ENCODE peak calls at places on chromosomes 12 and 14, in nine cellular contexts. D, F, N, X, I, G, J, B and H are unnamed samples.
A peak's percentile ranks its signal among the peaks of the same experiment; 100 is the strongest.

GRCh38 chr12:75481013-75481705 is 604 bp downstream of the GLIPR1 start:
- DNase-seq in X (no peak), F (peak; percentile 34), D (no peak), I (peak; percentile 40), B (no peak), N (no peak), J (no peak), G (no peak), H (peak; percentile 57)

GRCh38 chr12:4355843-4356327 is 23.6 kb downstream of the FGF23 start:
- DNase-seq in N (peak; percentile 89), F (peak; percentile 18), B (peak; percentile 39), G (peak; percentile 41), D (peak; percentile 26), X (peak; percentile 67), J (peak; percentile 32), I (peak; percentile 49), H (peak; percentile 22)

GRCh38 chr12:62192486-62193250 is 67.5 kb upstream of the USP15 start:
- DNase-seq in I (peak; percentile 86), J (peak; percentile 85), N (peak; percentile 93), G (peak; percentile 48), B (peak; percentile 77), D (peak; percentile 86), F (peak; percentile 88), X (peak; percentile 89), H (peak; percentile 61)

GRCh38 chr12:53466640-53467039 is 14.7 kb downstream of the PCBP2 start:
- DNase-seq in I (no peak), F (no peak), D (no peak), B (no peak), J (no peak), X (no peak), N (no peak), G (no peak), H (no peak)

GRCh38 chr12:122182887-122183587 is at the start of gene LRRC43:
- DNase-seq in F (peak; percentile 64), J (no peak), D (peak; percentile 85), X (peak; percentile 79), N (peak; percentile 85), B (peak; percentile 83), G (no peak), I (no peak), H (no peak)

GRCh38 chr14:101130861-101131260 is 227.3 kb upstream of the RTL1 start:
- DNase-seq in F (no peak), B (peak; percentile 22), D (no peak), X (peak; percentile 2), J (no peak), G (no peak), I (no peak), N (no peak), H (no peak)

GRCh38 chr12:84913151-84913550 is 552 bp upstream of the SLC6A15 start:
- DNase-seq in I (no peak), B (peak; percentile 21), F (no peak), G (no peak), X (peak; percentile 48), N (peak; percentile 61), J (no peak), D (peak; percentile 10), H (no peak)

GRCh38 chr12:90229771-90230170 is 521.1 kb upstream of the ATP2B1 start:
- DNase-seq in F (no peak), G (no peak), N (peak; percentile 68), J (no peak), B (no peak), X (peak; percentile 37), D (no peak), I (no peak), H (no peak)

GRCh38 chr12:6097384-6097783 is 27.1 kb downstream of the VWF start:
- DNase-seq in J (peak; percentile 75), X (no peak), D (no peak), I (no peak), F (peak; percentile 90), N (no peak), G (no peak), B (no peak), H (no peak)

GRCh38 chr12:74111688-74112360 is 425.8 kb upstream of the ATXN7L3B start:
- DNase-seq in B (peak; percentile 1), F (no peak), G (peak; percentile 52), N (peak; percentile 80), J (peak; percentile 58), X (peak; percentile 61), I (no peak), D (peak; percentile 19), H (peak; percentile 11)

GRCh38 chr14:50531595-50532501 is 521 bp downstream of the MAP4K5 start:
- DNase-seq in J (peak; percentile 34), F (peak; percentile 79), X (peak; percentile 79), G (no peak), D (peak; percentile 72), I (peak; percentile 29), B (peak; percentile 82), N (peak; percentile 77), H (peak; percentile 68)

GRCh38 chr12:104610513-104611235 is 153.9 kb downstream of the CHST11 start:
- DNase-seq in D (no peak), G (no peak), J (no peak), I (no peak), F (no peak), N (no peak), B (peak; percentile 31), X (no peak), H (no peak)

GRCh38 chr14:21098134-21098891 is at the start of gene ZNF219:
- DNase-seq in I (no peak), D (peak; percentile 75), N (peak; percentile 93), B (peak; percentile 89), F (peak; percentile 58), X (peak; percentile 92), G (no peak), J (peak; percentile 15), H (peak; percentile 55)

GRCh38 chr12:95949801-95950206 is 6.7 kb downstream of the AMDHD1 start:
- DNase-seq in F (no peak), G (no peak), I (no peak), B (no peak), N (no peak), D (no peak), J (no peak), X (peak; percentile 27), H (no peak)

GRCh38 chr14:91327661-91328312 is 83.3 kb upstream of the GPR68 start:
- DNase-seq in B (no peak), F (no peak), D (no peak), J (no peak), N (no peak), G (no peak), X (no peak), I (no peak), H (no peak)

GRCh38 chr14:91328313-91329050 is 84.0 kb upstream of the GPR68 start:
- DNase-seq in B (no peak), I (no peak), N (no peak), G (no peak), F (no peak), D (no peak), J (no peak), X (no peak), H (no peak)

GRCh38 chr14:91330846-91331245 is 86.3 kb upstream of the GPR68 start:
- DNase-seq in G (no peak), X (no peak), F (no peak), I (no peak), N (no peak), B (no peak), J (no peak), D (no peak), H (no peak)

GRCh38 chr14:91330111-91330696 is 85.7 kb upstream of the GPR68 start:
- DNase-seq in D (no peak), X (no peak), J (no peak), B (no peak), N (no peak), I (no peak), G (no peak), F (no peak), H (no peak)

DNA sequence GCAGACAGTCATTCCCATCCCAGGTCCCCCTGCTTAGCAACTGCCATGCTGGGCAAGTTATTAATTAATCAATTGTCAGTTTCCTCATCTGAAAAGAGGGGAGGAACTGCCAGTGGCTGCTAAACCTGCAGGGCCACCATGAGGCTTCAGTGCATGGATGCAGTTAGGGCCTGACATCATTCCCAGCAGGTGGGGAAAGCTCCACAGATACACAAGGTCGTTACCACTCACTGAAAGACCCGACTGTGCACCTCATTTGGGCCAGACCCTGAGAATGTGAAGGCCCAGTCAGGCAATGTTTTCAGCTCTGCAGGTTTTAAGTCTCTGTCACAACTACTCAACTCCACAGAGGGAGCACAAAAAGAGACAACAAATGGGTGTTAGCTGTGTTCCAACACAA is 85.1 kb upstream of the GPR68 start:
- DNase-seq in D (no peak), N (no peak), B (no peak), J (no peak), X (no peak), G (no peak), F (no peak), I (no peak), H (no peak)
- H3K79me2 ChIP-seq in D (no peaks in the 10 kb centered on the region), N (no peaks in the 10 kb centered on the region), B (no peaks in the 10 kb centered on the region), J (no peaks in the 10 kb centered on the region), X (no peaks in the 10 kb centered on the region), G (no peaks in the 10 kb centered on the region), F (no peaks in the 10 kb centered on the region), I (peaks cover 89% of the 10 kb centered on the region), H (peaks cover 7% of the 10 kb centered on the region)

GRCh38 chr12:19671695-19672094 is 232.4 kb downstream of the AEBP2 start:
- DNase-seq in F (no peak), X (no peak), B (peak; percentile 54), D (no peak), N (no peak), I (no peak), J (no peak), G (no peak), H (no peak)
- TF ChIP-seq EZH2phosphoT487 in F (no peak), X (no peak), B (no peak), D (no peak), N (no peak), I (no peak), J (no peak), G (no peak), H (no peak)

DNA sequence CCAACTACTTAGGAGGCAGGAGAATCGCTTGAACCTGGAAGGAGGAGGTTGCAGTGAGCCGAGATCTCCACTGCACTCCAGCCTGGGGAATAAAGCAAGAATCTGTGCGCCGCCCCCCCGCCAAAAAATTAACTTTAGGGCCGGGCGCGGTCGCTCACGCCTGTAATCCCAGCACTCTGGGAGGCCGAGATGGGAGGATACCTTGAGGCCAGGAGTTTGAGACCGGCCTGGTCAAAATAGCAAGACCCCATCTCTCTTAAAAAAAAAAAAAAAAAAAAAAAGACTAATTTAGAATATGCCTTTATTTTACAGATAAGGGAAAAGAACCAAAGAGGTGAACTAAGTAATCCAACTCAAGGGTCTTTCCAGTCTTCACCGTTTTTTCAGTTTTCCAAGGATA is 1.2 kb downstream of the KANSL2 start:
- DNase-seq in X (no peak), I (no peak), J (no peak), G (no peak), B (no peak), N (no peak), F (no peak), D (no peak), H (no peak)
- H3K4me1 ChIP-seq in X (peaks cover 24% of the 10 kb centered on the region), I (peaks cover 21% of the 10 kb centered on the region), J (peaks cover 25% of the 10 kb centered on the region), G (peaks cover 7% of the 10 kb centered on the region), B (peaks cover 14% of the 10 kb centered on the region), N (no peaks in the 10 kb centered on the region), F (peaks cover 36% of the 10 kb centered on the region), D (peaks cover 29% of the 10 kb centered on the region), H (peaks cover 43% of the 10 kb centered on the region)

DNA sequence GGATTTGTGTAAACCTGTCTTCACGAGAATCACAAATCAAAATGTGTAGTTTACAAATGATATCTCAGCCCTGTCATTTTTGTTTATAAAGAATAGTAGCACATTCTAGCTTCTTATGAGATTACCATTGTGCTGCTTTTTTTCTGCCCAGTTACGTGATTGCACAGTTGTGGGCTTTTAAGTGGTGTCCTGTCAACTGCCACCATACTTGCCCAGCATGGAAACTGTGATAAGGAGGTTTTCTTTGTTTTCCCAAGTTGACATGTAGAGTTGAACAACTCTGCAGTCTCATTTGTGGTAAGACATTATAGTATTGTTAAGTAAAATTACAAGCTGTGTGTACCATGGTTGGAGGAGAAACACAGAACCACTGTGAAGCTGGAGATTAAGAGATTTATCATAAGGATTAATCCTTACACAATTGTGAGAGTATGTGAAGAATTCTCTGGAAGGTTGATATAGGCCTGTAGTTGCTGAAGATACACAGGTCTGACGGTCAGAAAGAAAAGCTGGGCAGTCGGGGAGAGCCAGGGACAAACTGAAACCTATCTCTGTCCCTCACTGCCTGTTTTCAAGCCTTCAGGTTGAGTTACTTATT is 12.2 kb downstream of the CHURC1 start:
- DNase-seq in D (no peak), J (no peak), G (no peak), F (no peak), I (no peak), N (no peak), B (no peak), X (no peak), H (no peak)
- H3K79me2 ChIP-seq in D (peaks cover 44% of the 10 kb centered on the region), J (peaks cover 4% of the 10 kb centered on the region), G (peaks cover 50% of the 10 kb centered on the region), F (peaks cover 86% of the 10 kb centered on the region), I (peaks cover 32% of the 10 kb centered on the region), N (no peaks in the 10 kb centered on the region), B (peaks cover 29% of the 10 kb centered on the region), X (peaks cover 5% of the 10 kb centered on the region), H (peaks cover 10% of the 10 kb centered on the region)